ENCODE peak calls at places on chromosomes 7 and 10, in ten cellular contexts. H, K, G, P, M, B, T, I, A and X are unnamed samples.

GRCh38 chr10:108591417-108591816 is 1331.9 kb downstream of the XPNPEP1 start:
- DNase-seq in M (no peak), T (no peak), I (no peak), P (no peak), K (no peak), B (no peak), G (peak; percentile 12), A (no peak), H (no peak), X (no peak)

GRCh38 chr10:6274040-6274439 is 71.3 kb downstream of the PFKFB3 start:
- DNase-seq in A (no peak), K (no peak), I (no peak), T (no peak), P (no peak), B (peak; percentile 57), M (no peak), H (no peak), G (no peak), X (no peak)

GRCh38 chr7:9083837-9084236 is 650.4 kb downstream of the NXPH1 start:
- DNase-seq in P (no peak), K (no peak), B (no peak), M (no peak), I (no peak), H (no peak), A (peak; percentile 16), G (no peak), T (no peak), X (no peak)

GRCh38 chr7:130145424-130146106 is 59.6 kb downstream of the TMEM209 start:
- DNase-seq in K (no peak), A (peak; percentile 44), H (no peak), P (no peak), M (no peak), G (no peak), I (no peak), T (no peak), B (no peak), X (no peak)

GRCh38 chr7:28640026-28640425 is 227.7 kb downstream of the CREB5 start:
- DNase-seq in M (no peak), H (no peak), A (no peak), I (no peak), P (no peak), K (no peak), T (no peak), G (no peak), B (no peak), X (no peak)

GRCh38 chr10:102433619-102434046 is 1.3 kb upstream of the CUEDC2 start:
- DNase-seq in B (no peak), A (no peak), M (no peak), H (no peak), G (no peak), I (no peak), T (no peak), P (no peak), K (no peak), X (no peak)

GRCh38 chr7:96238474-96238873 is 83.4 kb downstream of the SLC25A13 start:
- DNase-seq in B (no peak), P (no peak), T (no peak), H (peak; percentile 27), G (no peak), K (no peak), A (no peak), I (no peak), M (no peak), X (no peak)

GRCh38 chr7:8015746-8016120 is 47.1 kb downstream of the GLCCI1 start:
- DNase-seq in A (no peak), K (no peak), I (no peak), P (no peak), G (no peak), M (no peak), T (no peak), B (no peak), H (no peak), X (no peak)

GRCh38 chr10:90162464-90162863 is 461.1 kb downstream of the KIF20B start:
- DNase-seq in M (no peak), T (no peak), A (no peak), H (no peak), P (no peak), K (no peak), B (no peak), I (no peak), G (no peak), X (no peak)

GRCh38 chr10:110610308-110610774 is 33.8 kb upstream of the RBM20 start:
- DNase-seq in T (peak; percentile 50), B (peak; percentile 71), H (peak; percentile 58), P (peak; percentile 43), A (peak; percentile 84), K (peak; percentile 41), G (peak; percentile 78), M (peak; percentile 46), I (peak; percentile 90), X (peak; percentile 27)